ENCODE peak calls at places on chromosomes 3 and 15, in ten cellular contexts. One of them, this sample, is unnamed.
A peak's percentile ranks its signal among the peaks of the same experiment; 100 is the strongest.

GRCh38 chr15:65553691-65554090 is 23.4 kb downstream of the HACD3 start:
- DNase-seq in uterus: no peak
- DNase-seq in AG04450: no peak
- DNase-seq in body of pancreas: no peak
- DNase-seq in fibroblast of lung: no peak
- DNase-seq in esophagus squamous epithelium: no peak
- DNase-seq in neural progenitor cell: no peak
- DNase-seq in psoas muscle: no peak
- DNase-seq in endothelial cell of umbilical vein: no peak
- DNase-seq in left ventricle myocardium inferior: no peak
- DNase-seq in this sample: no peak

GRCh38 chr15:87500240-87500639 is 756.3 kb downstream of the NTRK3 start:
- DNase-seq in endothelial cell of umbilical vein: no peak
- DNase-seq in AG04450: no peak
- DNase-seq in uterus: no peak
- DNase-seq in left ventricle myocardium inferior: no peak
- DNase-seq in esophagus squamous epithelium: no peak
- DNase-seq in fibroblast of lung: no peak
- DNase-seq in body of pancreas: no peak
- DNase-seq in psoas muscle: no peak
- DNase-seq in neural progenitor cell: no peak
- DNase-seq in this sample: no peak

GRCh38 chr3:124438813-124439212 is 291.4 kb upstream of the UMPS start:
- DNase-seq in endothelial cell of umbilical vein: no peak
- DNase-seq in psoas muscle: no peak
- DNase-seq in left ventricle myocardium inferior: no peak
- DNase-seq in uterus: no peak
- DNase-seq in AG04450: no peak
- DNase-seq in neural progenitor cell: peak; percentile 9
- DNase-seq in esophagus squamous epithelium: no peak
- DNase-seq in fibroblast of lung: no peak
- DNase-seq in body of pancreas: no peak
- DNase-seq in this sample: no peak

GRCh38 chr3:38038447-38038911 is 529 bp upstream of the DLEC1 start:
- DNase-seq in AG04450: no peak
- DNase-seq in body of pancreas: no peak
- DNase-seq in endothelial cell of umbilical vein: no peak
- DNase-seq in fibroblast of lung: no peak
- DNase-seq in uterus: no peak
- DNase-seq in left ventricle myocardium inferior: no peak
- DNase-seq in neural progenitor cell: no peak
- DNase-seq in esophagus squamous epithelium: no peak
- DNase-seq in psoas muscle: no peak
- DNase-seq in this sample: no peak

GRCh38 chr3:125990253-125990970 is 21.4 kb downstream of the ROPN1B start:
- DNase-seq in fibroblast of lung: peak; percentile 91
- DNase-seq in left ventricle myocardium inferior: peak; percentile 90
- DNase-seq in body of pancreas: peak; percentile 78
- DNase-seq in neural progenitor cell: peak; percentile 90
- DNase-seq in endothelial cell of umbilical vein: peak; percentile 63
- DNase-seq in esophagus squamous epithelium: peak; percentile 44
- DNase-seq in AG04450: peak; percentile 70
- DNase-seq in psoas muscle: peak; percentile 87
- DNase-seq in uterus: peak; percentile 96
- DNase-seq in this sample: peak; percentile 88

GRCh38 chr3:18885612-18886011 is 262.7 kb upstream of the KCNH8 start:
- DNase-seq in AG04450: no peak
- DNase-seq in left ventricle myocardium inferior: no peak
- DNase-seq in esophagus squamous epithelium: no peak
- DNase-seq in uterus: no peak
- DNase-seq in psoas muscle: no peak
- DNase-seq in neural progenitor cell: no peak
- DNase-seq in body of pancreas: no peak
- DNase-seq in fibroblast of lung: no peak
- DNase-seq in endothelial cell of umbilical vein: no peak
- DNase-seq in this sample: no peak

GRCh38 chr3:10356461-10356897 is 35.6 kb upstream of the SEC13 start:
- DNase-seq in neural progenitor cell: no peak
- DNase-seq in left ventricle myocardium inferior: no peak
- DNase-seq in endothelial cell of umbilical vein: no peak
- DNase-seq in esophagus squamous epithelium: no peak
- DNase-seq in fibroblast of lung: no peak
- DNase-seq in AG04450: no peak
- DNase-seq in uterus: no peak
- DNase-seq in psoas muscle: no peak
- DNase-seq in body of pancreas: no peak
- DNase-seq in this sample: no peak

GRCh38 chr15:90813796-90814192 is 54.6 kb upstream of the FURIN start:
- DNase-seq in uterus: no peak
- DNase-seq in endothelial cell of umbilical vein: no peak
- DNase-seq in fibroblast of lung: no peak
- DNase-seq in left ventricle myocardium inferior: no peak
- DNase-seq in neural progenitor cell: no peak
- DNase-seq in body of pancreas: no peak
- DNase-seq in esophagus squamous epithelium: no peak
- DNase-seq in psoas muscle: no peak
- DNase-seq in AG04450: no peak
- DNase-seq in this sample: no peak

GRCh38 chr3:94234177-94234788 is 171.4 kb downstream of the NSUN3 start:
- DNase-seq in left ventricle myocardium inferior: no peak
- DNase-seq in AG04450: no peak
- DNase-seq in endothelial cell of umbilical vein: peak; percentile 22
- DNase-seq in esophagus squamous epithelium: no peak
- DNase-seq in fibroblast of lung: peak; percentile 50
- DNase-seq in uterus: no peak
- DNase-seq in body of pancreas: peak; percentile 13
- DNase-seq in neural progenitor cell: peak; percentile 49
- DNase-seq in psoas muscle: no peak
- DNase-seq in this sample: peak; percentile 49

GRCh38 chr3:112308151-112308911 is 14.3 kb upstream of the SLC9C1 start:
- DNase-seq in fibroblast of lung: peak; percentile 39
- DNase-seq in neural progenitor cell: peak; percentile 69
- DNase-seq in psoas muscle: no peak
- DNase-seq in AG04450: peak; percentile 26
- DNase-seq in body of pancreas: no peak
- DNase-seq in esophagus squamous epithelium: no peak
- DNase-seq in endothelial cell of umbilical vein: no peak
- DNase-seq in uterus: no peak
- DNase-seq in left ventricle myocardium inferior: no peak
- DNase-seq in this sample: no peak

GRCh38 chr15:35496585-35496984 is 49.4 kb downstream of the DPH6 start:
- DNase-seq in psoas muscle: no peak
- DNase-seq in endothelial cell of umbilical vein: no peak
- DNase-seq in left ventricle myocardium inferior: no peak
- DNase-seq in uterus: no peak
- DNase-seq in neural progenitor cell: no peak
- DNase-seq in AG04450: no peak
- DNase-seq in fibroblast of lung: no peak
- DNase-seq in esophagus squamous epithelium: no peak
- DNase-seq in body of pancreas: no peak
- DNase-seq in this sample: no peak

GRCh38 chr3:47011371-47011770 is 31.9 kb downstream of the NBEAL2 start:
- DNase-seq in neural progenitor cell: no peak
- DNase-seq in psoas muscle: no peak
- DNase-seq in esophagus squamous epithelium: no peak
- DNase-seq in body of pancreas: no peak
- DNase-seq in AG04450: no peak
- DNase-seq in endothelial cell of umbilical vein: no peak
- DNase-seq in left ventricle myocardium inferior: no peak
- DNase-seq in uterus: no peak
- DNase-seq in fibroblast of lung: no peak
- DNase-seq in this sample: no peak

GRCh38 chr15:68679961-68680371 is 101.2 kb downstream of the CORO2B start:
- DNase-seq in psoas muscle: no peak
- DNase-seq in endothelial cell of umbilical vein: no peak
- DNase-seq in left ventricle myocardium inferior: no peak
- DNase-seq in AG04450: no peak
- DNase-seq in esophagus squamous epithelium: no peak
- DNase-seq in uterus: peak; percentile 9
- DNase-seq in body of pancreas: no peak
- DNase-seq in neural progenitor cell: no peak
- DNase-seq in fibroblast of lung: no peak
- DNase-seq in this sample: no peak

GRCh38 chr3:134527037-134527436 is 41.2 kb downstream of the CEP63 start:
- DNase-seq in uterus: no peak
- DNase-seq in esophagus squamous epithelium: no peak
- DNase-seq in body of pancreas: no peak
- DNase-seq in psoas muscle: no peak
- DNase-seq in fibroblast of lung: no peak
- DNase-seq in AG04450: no peak
- DNase-seq in left ventricle myocardium inferior: no peak
- DNase-seq in neural progenitor cell: peak; percentile 39
- DNase-seq in endothelial cell of umbilical vein: no peak
- DNase-seq in this sample: no peak

GRCh38 chr3:127254001-127254400 is 33.8 kb downstream of the PRR20G start:
- DNase-seq in AG04450: no peak
- DNase-seq in body of pancreas: no peak
- DNase-seq in neural progenitor cell: no peak
- DNase-seq in fibroblast of lung: no peak
- DNase-seq in left ventricle myocardium inferior: no peak
- DNase-seq in uterus: no peak
- DNase-seq in psoas muscle: no peak
- DNase-seq in endothelial cell of umbilical vein: no peak
- DNase-seq in esophagus squamous epithelium: no peak
- DNase-seq in this sample: no peak

GRCh38 chr3:127254730-127255129 is 33.1 kb downstream of the PRR20G start:
- DNase-seq in esophagus squamous epithelium: no peak
- DNase-seq in endothelial cell of umbilical vein: no peak
- DNase-seq in left ventricle myocardium inferior: no peak
- DNase-seq in AG04450: no peak
- DNase-seq in uterus: no peak
- DNase-seq in body of pancreas: no peak
- DNase-seq in fibroblast of lung: no peak
- DNase-seq in neural progenitor cell: no peak
- DNase-seq in psoas muscle: no peak
- DNase-seq in this sample: no peak

GRCh38 chr3:127253491-127253890 is 34.4 kb downstream of the PRR20G start:
- DNase-seq in psoas muscle: no peak
- DNase-seq in body of pancreas: no peak
- DNase-seq in uterus: no peak
- DNase-seq in left ventricle myocardium inferior: no peak
- DNase-seq in neural progenitor cell: no peak
- DNase-seq in esophagus squamous epithelium: no peak
- DNase-seq in fibroblast of lung: no peak
- DNase-seq in AG04450: no peak
- DNase-seq in endothelial cell of umbilical vein: no peak
- DNase-seq in this sample: no peak

GRCh38 chr3:127250032-127250431 is 37.8 kb downstream of the PRR20G start:
- DNase-seq in esophagus squamous epithelium: no peak
- DNase-seq in body of pancreas: no peak
- DNase-seq in neural progenitor cell: no peak
- DNase-seq in fibroblast of lung: no peak
- DNase-seq in uterus: no peak
- DNase-seq in left ventricle myocardium inferior: no peak
- DNase-seq in endothelial cell of umbilical vein: no peak
- DNase-seq in psoas muscle: no peak
- DNase-seq in AG04450: no peak
- DNase-seq in this sample: no peak

GRCh38 chr3:127252446-127252845 is 35.4 kb downstream of the PRR20G start:
- DNase-seq in endothelial cell of umbilical vein: no peak
- DNase-seq in uterus: no peak
- DNase-seq in esophagus squamous epithelium: no peak
- DNase-seq in body of pancreas: no peak
- DNase-seq in AG04450: no peak
- DNase-seq in fibroblast of lung: no peak
- DNase-seq in neural progenitor cell: no peak
- DNase-seq in psoas muscle: no peak
- DNase-seq in left ventricle myocardium inferior: no peak
- DNase-seq in this sample: no peak
- H3K9me3 ChIP-seq in endothelial cell of umbilical vein: no peaks in the 10 kb centered on the region
- H3K9me3 ChIP-seq in uterus: no peaks in the 10 kb centered on the region
- H3K9me3 ChIP-seq in esophagus squamous epithelium: peaks cover 8% of the 10 kb centered on the region
- H3K9me3 ChIP-seq in body of pancreas: no peaks in the 10 kb centered on the region
- H3K9me3 ChIP-seq in AG04450: no peaks in the 10 kb centered on the region
- H3K9me3 ChIP-seq in fibroblast of lung: no peaks in the 10 kb centered on the region
- H3K9me3 ChIP-seq in neural progenitor cell: peaks cover 18% of the 10 kb centered on the region
- H3K9me3 ChIP-seq in psoas muscle: no peaks in the 10 kb centered on the region
- H3K9me3 ChIP-seq in left ventricle myocardium inferior: peaks cover 27% of the 10 kb centered on the region
- H3K9me3 ChIP-seq in this sample: no peaks in the 10 kb centered on the region

DNA sequence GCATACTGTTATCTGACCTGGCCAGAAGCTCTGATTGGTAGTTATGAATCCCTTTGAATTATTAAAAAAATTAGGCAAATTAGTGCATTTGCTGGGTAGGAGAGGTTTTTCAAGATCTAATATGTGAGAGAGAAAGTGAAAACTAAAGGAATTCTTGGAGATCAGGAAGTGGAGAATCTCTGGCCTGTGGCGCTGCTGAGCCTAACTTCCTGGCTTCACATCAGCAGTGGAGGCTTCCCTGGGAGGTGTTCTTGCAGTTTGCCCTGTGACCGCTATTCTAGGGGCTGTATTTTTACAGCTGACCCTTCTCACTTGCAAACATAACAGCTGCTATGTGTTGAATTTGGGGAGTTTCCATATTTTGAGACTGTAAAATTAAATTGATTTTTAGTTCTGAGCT is 166.4 kb downstream of the ATG7 start:
- DNase-seq in body of pancreas: no peak
- DNase-seq in uterus: peak; percentile 42
- DNase-seq in neural progenitor cell: no peak
- DNase-seq in esophagus squamous epithelium: no peak
- DNase-seq in AG04450: no peak
- DNase-seq in left ventricle myocardium inferior: no peak
- DNase-seq in fibroblast of lung: no peak
- DNase-seq in endothelial cell of umbilical vein: peak; percentile 76
- DNase-seq in psoas muscle: no peak
- DNase-seq in this sample: no peak
- TF ChIP-seq CTCF in body of pancreas: no peak
- TF ChIP-seq CTCF in uterus: peak; percentile 39
- TF ChIP-seq CTCF in neural progenitor cell: no peak
- TF ChIP-seq CTCF in esophagus squamous epithelium: no peak
- TF ChIP-seq CTCF in AG04450: peak; percentile 24
- TF ChIP-seq CTCF in left ventricle myocardium inferior: no peak
- TF ChIP-seq CTCF in fibroblast of lung: no peak
- TF ChIP-seq CTCF in endothelial cell of umbilical vein: peak; percentile 22
- TF ChIP-seq CTCF in psoas muscle: no peak
- TF ChIP-seq CTCF in this sample: no peak

GRCh38 chr15:100383302-100384107 is 41.7 kb upstream of the ADAMTS17 start:
- DNase-seq in body of pancreas: peak; percentile 65
- DNase-seq in fibroblast of lung: peak; percentile 1
- DNase-seq in uterus: no peak
- DNase-seq in AG04450: no peak
- DNase-seq in left ventricle myocardium inferior: no peak
- DNase-seq in endothelial cell of umbilical vein: no peak
- DNase-seq in neural progenitor cell: peak; percentile 45
- DNase-seq in esophagus squamous epithelium: no peak
- DNase-seq in psoas muscle: no peak
- DNase-seq in this sample: peak; percentile 53
- H3K9me3 ChIP-seq in body of pancreas: no peaks in the 10 kb centered on the region
- H3K9me3 ChIP-seq in fibroblast of lung: no peaks in the 10 kb centered on the region
- H3K9me3 ChIP-seq in uterus: no peaks in the 10 kb centered on the region
- H3K9me3 ChIP-seq in AG04450: peaks cover 49% of the 10 kb centered on the region
- H3K9me3 ChIP-seq in left ventricle myocardium inferior: peaks cover 65% of the 10 kb centered on the region
- H3K9me3 ChIP-seq in endothelial cell of umbilical vein: peaks cover 2% of the 10 kb centered on the region
- H3K9me3 ChIP-seq in neural progenitor cell: peaks cover 17% of the 10 kb centered on the region
- H3K9me3 ChIP-seq in esophagus squamous epithelium: peaks cover 46% of the 10 kb centered on the region
- H3K9me3 ChIP-seq in psoas muscle: peaks cover 14% of the 10 kb centered on the region
- H3K9me3 ChIP-seq in this sample: peaks cover 11% of the 10 kb centered on the region

DNA sequence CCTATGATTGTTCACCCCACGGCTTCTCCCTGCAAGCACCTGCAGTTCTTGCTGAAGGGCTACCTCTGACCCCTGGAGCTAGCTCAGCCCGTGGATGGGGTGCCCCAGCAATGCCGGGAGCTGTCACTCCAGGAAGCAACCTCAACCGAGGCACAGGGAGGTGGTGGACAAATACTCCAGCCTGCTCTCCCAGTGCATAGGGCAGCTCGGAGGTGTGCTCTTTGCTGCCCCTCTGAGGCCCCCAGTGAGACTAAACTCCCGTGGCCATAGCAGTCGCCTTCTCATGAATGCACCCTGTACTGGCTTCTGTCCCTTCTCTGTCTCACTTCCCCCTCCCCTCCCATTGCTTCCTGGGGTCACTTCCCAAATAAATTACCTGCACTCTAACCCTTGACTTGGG is 48.5 kb downstream of the LINGO1 start:
- DNase-seq in left ventricle myocardium inferior: no peak
- DNase-seq in neural progenitor cell: peak; percentile 60
- DNase-seq in fibroblast of lung: no peak
- DNase-seq in esophagus squamous epithelium: no peak
- DNase-seq in body of pancreas: no peak
- DNase-seq in AG04450: no peak
- DNase-seq in endothelial cell of umbilical vein: no peak
- DNase-seq in psoas muscle: no peak
- DNase-seq in uterus: no peak
- DNase-seq in this sample: no peak
- TF ChIP-seq CTCF in left ventricle myocardium inferior: peak; percentile 47
- TF ChIP-seq CTCF in neural progenitor cell: peak; percentile 51
- TF ChIP-seq CTCF in fibroblast of lung: no peak
- TF ChIP-seq CTCF in esophagus squamous epithelium: no peak
- TF ChIP-seq CTCF in body of pancreas: no peak
- TF ChIP-seq CTCF in AG04450: peak; percentile 31
- TF ChIP-seq CTCF in endothelial cell of umbilical vein: peak; percentile 38
- TF ChIP-seq CTCF in psoas muscle: no peak
- TF ChIP-seq CTCF in uterus: no peak
- TF ChIP-seq CTCF in this sample: no peak

This sample was measured in mucosa of descending colon.